ENCODE peak calls at places on chromosomes 11 and 22, in four cellular contexts. X is prostate gland, J is brain microvascular endothelial cell, D is dorsolateral prefrontal cortex. M is an unnamed sample.

GRCh38 chr22:45804986-45805325 is 133.3 kb downstream of the ATXN10 start:
- DNase-seq in J (peak), D (no peak), X (no peak), M (no peak)

GRCh38 chr22:44491666-44492405 is 6.2 kb downstream of the RTL6 start:
- DNase-seq in X (no peak), D (no peak), J (no peak), M (no peak)

GRCh38 chr11:133479209-133479608 is 53.1 kb downstream of the OPCML start:
- DNase-seq in J (no peak), X (no peak), D (no peak), M (no peak)

GRCh38 chr11:15101072-15101701 is 13.5 kb upstream of the INSC start:
- DNase-seq in X (peak), D (peak), J (peak), M (no peak)

GRCh38 chr11:115616941-115617340 is 112.7 kb upstream of the CADM1 start:
- DNase-seq in D (no peak), X (no peak), J (peak), M (no peak)

GRCh38 chr11:89660234-89660633 is 49.9 kb upstream of the TRIM77 start:
- DNase-seq in J (no peak), X (no peak), D (no peak), M (no peak)

GRCh38 chr11:35290876-35291275 is 128.5 kb downstream of the SLC1A2 start:
- DNase-seq in X (no peak), D (no peak), J (no peak), M (no peak)

GRCh38 chr11:121965330-121965729 is 150.7 kb downstream of the BLID start:
- DNase-seq in D (no peak), J (peak), X (no peak), M (peak)

GRCh38 chr11:123682976-123683375 is 28.6 kb upstream of the SCN3B start:
- DNase-seq in X (no peak), D (no peak), J (no peak), M (no peak)

DNA sequence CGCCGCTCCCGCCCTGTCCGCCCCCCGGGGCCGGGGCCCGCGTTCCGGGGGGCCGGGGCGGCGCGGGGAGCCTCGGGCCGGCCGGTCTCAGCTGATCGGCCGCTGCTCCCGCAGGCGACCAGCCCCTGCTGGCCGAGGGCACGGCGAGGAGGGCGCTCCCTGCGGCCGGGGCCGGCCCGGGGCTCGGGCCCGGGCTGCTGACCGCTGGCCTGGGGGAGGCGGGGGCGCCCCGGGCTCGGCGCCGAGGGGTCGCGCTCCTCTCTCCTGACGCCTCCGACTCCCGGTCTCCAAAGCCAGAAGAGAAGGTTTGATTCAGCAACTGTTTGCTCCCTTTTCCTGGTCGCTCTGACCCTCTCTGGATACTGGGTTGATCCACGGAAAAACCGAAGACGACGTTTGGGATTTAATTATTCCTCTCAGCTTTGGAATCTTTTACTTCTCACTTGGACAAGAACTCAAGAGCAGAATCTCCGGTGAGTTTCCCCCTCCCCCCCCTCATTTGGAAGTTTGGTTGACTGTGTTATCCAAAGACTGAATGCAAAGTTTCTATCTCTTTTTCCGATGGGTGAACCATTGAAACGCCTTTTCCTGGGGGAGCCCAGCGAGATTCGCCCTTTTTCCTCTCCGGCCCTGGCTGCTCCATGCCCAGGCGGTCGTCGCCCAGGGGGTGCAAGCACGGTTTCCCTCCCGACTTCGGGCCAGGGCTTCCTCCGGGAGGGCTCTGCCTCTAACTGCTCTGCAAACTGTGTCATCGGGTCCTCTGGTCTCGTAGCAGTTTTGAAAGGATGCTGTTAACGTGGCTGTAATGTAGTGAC is 721 bp downstream of the KDM2A start:
- DNase-seq in X (peak), D (no peak), J (no peak), M (no peak)
- TF ChIP-seq CTCF in X (no peak), D (no peak), J (peak), M (no peak)

GRCh38 chr11:19714093-19714386 is 1.4 kb downstream of the NAV2 start:
- DNase-seq in J (peak), D (no peak), X (no peak), M (no peak)
- H3K4me3 ChIP-seq in J (peak), D (peak), X (peak), M (peak)

DNA sequence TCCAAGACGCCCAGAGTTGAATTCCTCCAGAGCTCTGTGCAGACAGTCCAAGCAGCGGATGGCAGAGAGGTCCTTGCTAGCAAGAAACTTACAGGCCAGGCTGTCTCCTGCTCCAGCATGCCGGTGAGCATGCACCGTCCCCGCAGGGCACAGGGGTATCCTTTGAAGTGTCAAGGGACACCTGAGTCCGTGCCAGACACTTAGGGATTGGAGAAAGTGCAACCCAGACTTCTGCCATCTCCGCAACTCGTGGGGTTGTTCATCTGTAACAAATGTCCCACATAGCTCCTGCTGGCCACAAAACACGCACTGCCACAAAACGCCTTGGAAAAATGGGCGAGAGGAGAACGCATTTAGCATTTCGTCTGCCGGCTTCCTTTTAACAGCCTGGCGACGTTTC is 13.3 kb downstream of the TSPO start:
- DNase-seq in J (no peak), D (no peak), X (no peak), M (no peak)
- H3K27ac ChIP-seq in J (no peak), D (no peak), X (no peak), M (no peak)

GRCh38 chr22:38861170-38861874 is 10.7 kb downstream of the CBX6 start:
- DNase-seq in J (no peak), D (no peak), X (no peak), M (no peak)
- TF ChIP-seq CTCF in J (peak), D (no peak), X (no peak), M (no peak)

DNA sequence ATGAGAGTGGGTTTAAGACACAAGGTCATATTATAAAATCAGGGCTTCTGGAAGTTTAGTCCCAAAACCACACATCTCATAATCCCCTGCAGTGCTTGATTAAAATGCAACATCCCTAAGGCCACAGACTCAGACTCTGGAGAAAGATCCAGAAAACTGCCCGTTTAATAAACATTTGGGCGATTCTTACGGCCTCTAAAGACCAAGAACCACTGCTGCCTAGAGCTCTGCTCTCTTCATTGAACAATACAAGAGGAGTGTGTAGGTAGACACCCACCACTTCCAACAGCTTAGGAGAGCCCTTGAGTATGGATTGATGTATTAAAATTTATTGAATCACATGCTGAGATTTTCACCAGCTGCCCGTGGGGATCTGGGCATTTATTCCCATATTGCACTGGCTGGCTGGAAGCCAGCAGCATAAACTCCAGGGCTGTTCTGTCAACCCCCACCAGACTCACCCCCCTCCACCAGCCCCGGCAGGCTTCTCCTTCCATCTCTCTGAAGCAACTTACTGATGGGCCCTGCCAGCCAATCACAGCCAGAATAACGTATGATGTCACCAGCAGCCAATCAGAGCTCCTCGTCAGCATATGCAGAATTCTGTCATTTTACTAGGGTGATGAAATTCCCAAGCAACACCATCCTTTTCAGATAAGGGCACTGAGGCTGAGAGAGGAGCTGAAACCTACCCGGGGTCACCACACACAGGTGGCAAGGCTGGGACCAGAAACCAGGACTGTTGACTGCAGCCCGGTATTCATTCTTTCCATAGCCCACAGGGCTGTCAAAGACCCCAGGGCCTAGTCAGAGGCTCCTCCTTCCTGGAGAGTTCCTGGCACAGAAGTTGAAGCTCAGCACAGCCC is 749 bp upstream of the BEST1 start:
- DNase-seq in D (peak), J (peak), X (no peak), M (no peak)
- H3K4me3 ChIP-seq in D (peak), J (no peak), X (no peak), M (no peak)

GRCh38 chr11:87589082-87589481 is 551.3 kb downstream of the TMEM135 start:
- DNase-seq in X (no peak), J (no peak), D (no peak), M (no peak)
- H3K27ac ChIP-seq in X (no peak), J (no peak), D (no peak), M (no peak)

GRCh38 chr22:37098976-37099577 is 10.4 kb downstream of the TMPRSS6 start:
- DNase-seq in J (no peak), X (no peak), D (no peak), M (no peak)
- TF ChIP-seq CTCF in J (peak), X (no peak), D (no peak), M (peak)

GRCh38 chr11:73334244-73335203 is 26.4 kb downstream of the ARHGEF17 start:
- DNase-seq in D (no peak), J (peak), X (no peak), M (peak)
- H3K4me3 ChIP-seq in D (no peak), J (peak), X (no peak), M (no peak)

GRCh38 chr11:44016129-44016528 is 31.7 kb upstream of the ACCSL start:
- DNase-seq in J (peak), D (peak), X (no peak), M (no peak)
- H3K27ac ChIP-seq in J (no peak), D (no peak), X (no peak), M (no peak)